ENCODE peak calls at places on chromosomes 4 and X, in six cellular contexts. One of them, this sample, is unnamed.

GRCh38 chr4:43435303-43435702 is 542.8 kb downstream of the GRXCR1 start:
- DNase-seq in heart left ventricle: no peak
- DNase-seq in H54: no peak
- DNase-seq in uterus: no peak
- DNase-seq in IMR-90: no peak
- DNase-seq in suprapubic skin: no peak
- DNase-seq in this sample: no peak

GRCh38 chrX:69016220-69016941 is 148.9 kb downstream of the PJA1 start:
- DNase-seq in uterus: peak; percentile 50
- DNase-seq in heart left ventricle: no peak
- DNase-seq in suprapubic skin: no peak
- DNase-seq in IMR-90: no peak
- DNase-seq in H54: no peak
- DNase-seq in this sample: no peak

GRCh38 chr4:103307479-103308042 is 109.4 kb upstream of the CENPE start:
- DNase-seq in heart left ventricle: no peak
- DNase-seq in suprapubic skin: no peak
- DNase-seq in IMR-90: no peak
- DNase-seq in H54: no peak
- DNase-seq in uterus: no peak
- DNase-seq in this sample: no peak

GRCh38 chr4:7331682-7332000 is 103.1 kb downstream of the PSAPL1 start:
- DNase-seq in suprapubic skin: no peak
- DNase-seq in IMR-90: no peak
- DNase-seq in uterus: no peak
- DNase-seq in H54: no peak
- DNase-seq in heart left ventricle: peak; percentile 21
- DNase-seq in this sample: no peak

GRCh38 chr4:48904101-48904500 is 2.5 kb downstream of the OCIAD2 start:
- DNase-seq in H54: no peak
- DNase-seq in heart left ventricle: no peak
- DNase-seq in uterus: no peak
- DNase-seq in suprapubic skin: no peak
- DNase-seq in IMR-90: no peak
- DNase-seq in this sample: no peak

GRCh38 chr4:168679397-168680176 is 182.7 kb downstream of the PALLD start:
- DNase-seq in uterus: no peak
- DNase-seq in suprapubic skin: no peak
- DNase-seq in IMR-90: peak; percentile 59
- DNase-seq in heart left ventricle: no peak
- DNase-seq in H54: no peak
- DNase-seq in this sample: no peak

GRCh38 chr4:137755033-137755471 is 222.8 kb upstream of the PCDH18 start:
- DNase-seq in uterus: no peak
- DNase-seq in heart left ventricle: no peak
- DNase-seq in suprapubic skin: no peak
- DNase-seq in H54: no peak
- DNase-seq in IMR-90: peak; percentile 61
- DNase-seq in this sample: no peak

GRCh38 chr4:41365726-41366125 is 109.0 kb downstream of the UCHL1 start:
- DNase-seq in suprapubic skin: no peak
- DNase-seq in H54: no peak
- DNase-seq in uterus: no peak
- DNase-seq in heart left ventricle: no peak
- DNase-seq in IMR-90: no peak
- DNase-seq in this sample: no peak

GRCh38 chrX:53223955-53224859 is 800 bp downstream of the KDM5C start:
- DNase-seq in heart left ventricle: no peak
- DNase-seq in uterus: no peak
- DNase-seq in H54: peak; percentile 31
- DNase-seq in suprapubic skin: peak; percentile 73
- DNase-seq in IMR-90: peak; percentile 85
- DNase-seq in this sample: no peak

GRCh38 chrX:2664497-2664896 is 26.6 kb upstream of the CD99 start:
- DNase-seq in IMR-90: peak; percentile 87
- DNase-seq in H54: no peak
- DNase-seq in uterus: peak; percentile 38
- DNase-seq in suprapubic skin: no peak
- DNase-seq in heart left ventricle: peak; percentile 72
- DNase-seq in this sample: no peak

GRCh38 chrX:42096262-42096939 is 173.0 kb upstream of the CASK start:
- DNase-seq in uterus: no peak
- DNase-seq in H54: peak; percentile 4
- DNase-seq in IMR-90: peak; percentile 96
- DNase-seq in suprapubic skin: no peak
- DNase-seq in heart left ventricle: peak; percentile 37
- DNase-seq in this sample: peak; percentile 11

GRCh38 chr4:157776930-157777329 is 395.9 kb downstream of the GASK1B start:
- DNase-seq in uterus: no peak
- DNase-seq in H54: no peak
- DNase-seq in heart left ventricle: no peak
- DNase-seq in IMR-90: no peak
- DNase-seq in suprapubic skin: no peak
- DNase-seq in this sample: no peak

GRCh38 chr4:124177647-124178425 is 534.7 kb downstream of the ANKRD50 start:
- DNase-seq in suprapubic skin: no peak
- DNase-seq in uterus: no peak
- DNase-seq in heart left ventricle: no peak
- DNase-seq in IMR-90: peak; percentile 91
- DNase-seq in H54: peak; percentile 3
- DNase-seq in this sample: no peak

GRCh38 chr4:93042746-93043145 is 739.0 kb downstream of the GRID2 start:
- DNase-seq in suprapubic skin: no peak
- DNase-seq in heart left ventricle: no peak
- DNase-seq in H54: no peak
- DNase-seq in uterus: no peak
- DNase-seq in IMR-90: no peak
- DNase-seq in this sample: no peak

GRCh38 chr4:187294861-187295260 is 571.2 kb upstream of the FAT1 start:
- DNase-seq in H54: no peak
- DNase-seq in suprapubic skin: no peak
- DNase-seq in IMR-90: peak; percentile 66
- DNase-seq in heart left ventricle: no peak
- DNase-seq in uterus: no peak
- DNase-seq in this sample: no peak

GRCh38 chr4:165813606-165814005 is 59.4 kb upstream of the TLL1 start:
- DNase-seq in uterus: no peak
- DNase-seq in heart left ventricle: no peak
- DNase-seq in suprapubic skin: no peak
- DNase-seq in H54: no peak
- DNase-seq in IMR-90: no peak
- DNase-seq in this sample: no peak

GRCh38 chrX:30822719-30823118 is 66.3 kb downstream of the TAB3 start:
- DNase-seq in suprapubic skin: no peak
- DNase-seq in IMR-90: no peak
- DNase-seq in uterus: no peak
- DNase-seq in heart left ventricle: no peak
- DNase-seq in H54: no peak
- DNase-seq in this sample: no peak

GRCh38 chr4:79982587-79983327 is 90.3 kb downstream of the ANTXR2 start:
- DNase-seq in H54: no peak
- DNase-seq in heart left ventricle: no peak
- DNase-seq in suprapubic skin: no peak
- DNase-seq in uterus: no peak
- DNase-seq in IMR-90: peak; percentile 17
- DNase-seq in this sample: no peak

GRCh38 chr4:173272987-173273386 is 61.2 kb downstream of the HMGB2 start:
- DNase-seq in uterus: no peak
- DNase-seq in IMR-90: peak; percentile 86
- DNase-seq in H54: no peak
- DNase-seq in heart left ventricle: no peak
- DNase-seq in suprapubic skin: no peak
- DNase-seq in this sample: no peak

GRCh38 chrX:17859609-17860178 is 1.4 kb downstream of the RAI2 start:
- DNase-seq in H54: no peak
- DNase-seq in heart left ventricle: no peak
- DNase-seq in uterus: no peak
- DNase-seq in suprapubic skin: no peak
- DNase-seq in IMR-90: no peak
- DNase-seq in this sample: peak; percentile 65

GRCh38 chr4:5839751-5840674 is 52.9 kb downstream of the CRMP1 start:
- DNase-seq in suprapubic skin: no peak
- DNase-seq in uterus: peak; percentile 76
- DNase-seq in IMR-90: no peak
- DNase-seq in H54: no peak
- DNase-seq in heart left ventricle: peak; percentile 66
- DNase-seq in this sample: no peak

GRCh38 chr4:4430492-4431195 is 43.7 kb downstream of the NSG1 start:
- DNase-seq in IMR-90: peak; percentile 92
- DNase-seq in H54: peak; percentile 55
- DNase-seq in uterus: no peak
- DNase-seq in heart left ventricle: no peak
- DNase-seq in suprapubic skin: no peak
- DNase-seq in this sample: peak; percentile 39

GRCh38 chr4:44186096-44186849 is 262.3 kb downstream of the KCTD8 start:
- DNase-seq in H54: no peak
- DNase-seq in suprapubic skin: no peak
- DNase-seq in uterus: no peak
- DNase-seq in IMR-90: no peak
- DNase-seq in heart left ventricle: no peak
- DNase-seq in this sample: no peak

DNA sequence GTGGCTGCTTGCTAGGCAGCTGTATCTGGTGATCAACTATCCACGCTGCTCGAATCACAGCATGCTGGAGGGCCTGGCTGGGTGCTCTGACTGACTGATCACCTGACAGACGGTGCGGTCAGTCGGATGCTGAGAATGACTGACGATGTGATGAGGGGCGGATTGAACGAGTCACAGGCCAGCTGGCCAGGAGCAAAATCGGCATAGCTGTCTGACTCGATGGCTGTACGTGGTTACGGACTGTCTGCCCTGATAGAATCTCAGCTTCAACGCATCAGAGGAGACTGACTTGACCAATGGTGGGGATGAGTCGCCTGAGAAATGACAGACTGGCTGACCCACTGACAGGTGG is 1.0 kb upstream of the SUV39H1 start:
- DNase-seq in suprapubic skin: no peak
- DNase-seq in IMR-90: peak; percentile 28
- DNase-seq in H54: no peak
- DNase-seq in uterus: no peak
- DNase-seq in heart left ventricle: no peak
- DNase-seq in this sample: no peak
- TF ChIP-seq POLR2A in suprapubic skin: no peak
- TF ChIP-seq POLR2A in IMR-90: no peak
- TF ChIP-seq POLR2A in H54: no peak
- TF ChIP-seq POLR2A in uterus: no peak
- TF ChIP-seq POLR2A in heart left ventricle: no peak
- TF ChIP-seq POLR2A in this sample: no peak

DNA sequence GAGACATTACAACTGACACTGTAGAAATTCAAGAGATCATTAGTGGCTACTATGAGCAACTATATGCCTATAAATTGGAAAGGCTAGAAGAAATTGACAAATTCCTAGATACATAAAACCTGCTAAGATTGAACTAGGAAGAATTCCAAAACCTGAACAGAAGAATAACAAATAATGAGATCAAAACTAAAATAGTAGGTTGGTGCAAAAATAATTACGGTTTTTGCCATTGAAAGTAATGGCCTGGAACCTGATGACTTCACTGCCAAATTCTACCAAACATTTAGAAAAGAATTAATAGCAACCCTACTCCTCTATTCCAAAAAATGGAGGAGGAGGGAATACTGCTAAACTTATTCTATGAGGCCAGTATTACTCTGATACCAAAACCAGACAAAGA is 824.9 kb downstream of the KLHL13 start:
- DNase-seq in IMR-90: no peak
- DNase-seq in suprapubic skin: no peak
- DNase-seq in heart left ventricle: no peak
- DNase-seq in uterus: no peak
- DNase-seq in H54: no peak
- DNase-seq in this sample: no peak
- TF ChIP-seq POLR2A in IMR-90: no peak
- TF ChIP-seq POLR2A in suprapubic skin: no peak
- TF ChIP-seq POLR2A in heart left ventricle: no peak
- TF ChIP-seq POLR2A in uterus: no peak
- TF ChIP-seq POLR2A in H54: no peak
- TF ChIP-seq POLR2A in this sample: no peak

DNA sequence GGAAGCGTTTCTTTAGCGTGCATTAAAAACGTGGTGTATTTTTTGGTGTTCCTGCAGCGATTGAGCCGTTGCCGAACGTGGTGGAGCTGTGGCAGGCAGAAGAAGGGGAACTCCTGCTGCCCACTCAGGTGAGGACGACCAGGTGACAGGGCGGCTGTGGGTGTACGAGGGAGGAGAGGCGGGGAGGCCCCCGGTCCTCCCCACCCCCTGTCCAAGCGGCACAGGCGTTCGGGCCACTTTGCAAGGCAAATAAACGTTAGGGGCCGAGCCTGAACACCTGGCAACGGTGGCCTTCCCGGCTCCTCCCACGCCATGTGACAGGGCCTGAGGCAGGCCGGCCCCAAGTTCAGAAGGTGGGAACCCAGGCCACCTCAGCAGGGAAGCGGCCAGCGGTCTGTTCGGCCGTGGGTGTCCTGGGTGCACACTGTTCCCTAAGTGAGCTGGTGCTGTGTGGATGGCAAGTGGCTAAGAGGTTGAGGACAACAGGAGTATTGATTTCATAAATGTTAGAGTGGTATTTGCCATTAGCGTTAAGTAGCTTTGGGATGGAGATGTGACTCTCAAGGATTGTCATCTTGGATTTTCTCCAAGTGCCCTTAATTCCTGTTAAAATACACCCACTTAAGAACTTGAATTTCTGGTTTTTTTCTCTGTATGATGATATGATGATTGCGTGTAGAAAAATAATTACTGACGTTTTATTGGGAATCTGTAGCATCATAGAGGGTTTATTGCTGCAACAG is 1.2 kb downstream of the TMEM131L start:
- DNase-seq in heart left ventricle: peak; percentile 57
- DNase-seq in H54: peak; percentile 12
- DNase-seq in suprapubic skin: no peak
- DNase-seq in uterus: no peak
- DNase-seq in IMR-90: no peak
- DNase-seq in this sample: peak; percentile 95
- TF ChIP-seq POLR2A in heart left ventricle: no peak
- TF ChIP-seq POLR2A in H54: no peak
- TF ChIP-seq POLR2A in suprapubic skin: no peak
- TF ChIP-seq POLR2A in uterus: no peak
- TF ChIP-seq POLR2A in IMR-90: no peak
- TF ChIP-seq POLR2A in this sample: peak; percentile 75

DNA sequence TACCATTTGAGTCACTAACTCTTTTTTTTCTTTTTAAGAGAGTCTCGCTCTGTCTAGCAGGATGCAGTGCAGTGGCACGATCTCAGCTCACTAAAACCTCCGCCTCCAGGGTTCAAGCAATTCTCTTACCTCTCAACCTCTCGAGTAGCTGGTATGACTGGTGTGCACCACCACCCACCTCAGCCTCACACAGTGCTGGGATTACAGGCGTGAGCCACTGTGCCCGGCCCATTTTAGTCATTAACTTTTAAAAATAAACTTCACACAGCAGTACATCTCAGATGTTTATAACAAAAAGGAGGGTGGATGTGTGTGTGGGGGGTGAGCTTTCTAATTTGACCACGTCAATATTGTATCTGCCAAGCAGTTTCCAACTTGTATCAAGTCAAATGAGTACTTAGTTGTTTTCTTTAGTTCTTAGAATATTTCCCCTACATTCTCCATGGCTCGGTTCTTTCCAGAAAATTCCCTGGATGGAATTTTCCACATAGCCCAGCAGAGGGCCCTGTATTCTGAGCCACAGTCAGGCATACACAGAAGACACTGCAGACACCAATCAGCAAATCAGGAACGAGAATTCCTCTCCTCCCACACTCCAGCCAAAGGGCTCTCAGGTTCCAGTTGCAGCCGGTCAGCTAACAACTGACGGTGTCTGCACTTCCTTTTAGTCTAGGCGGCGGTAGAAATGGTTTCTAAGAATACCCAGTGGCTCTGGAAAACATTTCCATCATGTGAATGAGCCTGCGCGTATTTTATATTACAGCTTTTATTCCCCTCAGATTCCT is 20.1 kb upstream of the ARAF start:
- DNase-seq in IMR-90: peak; percentile 92
- DNase-seq in H54: peak; percentile 55
- DNase-seq in suprapubic skin: peak; percentile 78
- DNase-seq in uterus: peak; percentile 86
- DNase-seq in heart left ventricle: peak; percentile 86
- DNase-seq in this sample: peak; percentile 82
- TF ChIP-seq POLR2A in IMR-90: no peak
- TF ChIP-seq POLR2A in H54: no peak
- TF ChIP-seq POLR2A in suprapubic skin: no peak
- TF ChIP-seq POLR2A in uterus: peak; percentile 44
- TF ChIP-seq POLR2A in heart left ventricle: no peak
- TF ChIP-seq POLR2A in this sample: peak; percentile 69